ENCODE peak calls at places on chromosomes 1 and 21, in four cellular contexts. One of them, this sample, is unnamed.

GRCh38 chr1:186985889-186986491 is 157.2 kb downstream of the PLA2G4A start:
- DNase-seq in K562: peak; percentile 28
- DNase-seq in GM12878: no peak
- DNase-seq in HL-60: peak; percentile 39
- DNase-seq in this sample: peak; percentile 10

GRCh38 chr1:186871784-186872183 is 43.0 kb downstream of the PLA2G4A start:
- DNase-seq in GM12878: no peak
- DNase-seq in K562: no peak
- DNase-seq in HL-60: no peak
- DNase-seq in this sample: no peak

GRCh38 chr1:9038338-9038650 is 12.1 kb upstream of the SLC2A7 start:
- DNase-seq in K562: no peak
- DNase-seq in GM12878: no peak
- DNase-seq in HL-60: no peak
- DNase-seq in this sample: no peak

GRCh38 chr21:43208561-43209332 is 39.9 kb downstream of the CRYAA start:
- DNase-seq in HL-60: no peak
- DNase-seq in GM12878: no peak
- DNase-seq in K562: no peak
- DNase-seq in this sample: no peak

GRCh38 chr1:59846209-59846894 is 31.6 kb downstream of the HOOK1 start:
- DNase-seq in K562: no peak
- DNase-seq in GM12878: no peak
- DNase-seq in HL-60: no peak
- DNase-seq in this sample: no peak

GRCh38 chr1:22851517-22851916 is 121.1 kb downstream of the LACTBL1 start:
- DNase-seq in K562: no peak
- DNase-seq in GM12878: no peak
- DNase-seq in HL-60: no peak
- DNase-seq in this sample: peak; percentile 32

GRCh38 chr1:203410117-203410900 is 59.4 kb upstream of the FMOD start:
- DNase-seq in HL-60: no peak
- DNase-seq in GM12878: no peak
- DNase-seq in K562: no peak
- DNase-seq in this sample: no peak

GRCh38 chr1:235552146-235552716 is 48.0 kb upstream of the B3GALNT2 start:
- DNase-seq in HL-60: no peak
- DNase-seq in GM12878: no peak
- DNase-seq in K562: peak; percentile 25
- DNase-seq in this sample: no peak

GRCh38 chr1:205951746-205952145 is 8.5 kb upstream of the SLC26A9 start:
- DNase-seq in GM12878: no peak
- DNase-seq in HL-60: no peak
- DNase-seq in K562: no peak
- DNase-seq in this sample: no peak

GRCh38 chr1:160865316-160865715 is 2.6 kb upstream of the CD244 start:
- DNase-seq in HL-60: no peak
- DNase-seq in GM12878: no peak
- DNase-seq in K562: no peak
- DNase-seq in this sample: no peak

GRCh38 chr1:160863422-160864131 is 890 bp upstream of the CD244 start:
- DNase-seq in GM12878: no peak
- DNase-seq in HL-60: peak; percentile 75
- DNase-seq in K562: no peak
- DNase-seq in this sample: no peak

GRCh38 chr1:160860840-160861505 is 1.7 kb downstream of the CD244 start:
- DNase-seq in GM12878: no peak
- DNase-seq in K562: no peak
- DNase-seq in HL-60: no peak
- DNase-seq in this sample: no peak

GRCh38 chr1:160864173-160864572 is 1.5 kb upstream of the CD244 start:
- DNase-seq in HL-60: no peak
- DNase-seq in K562: no peak
- DNase-seq in GM12878: no peak
- DNase-seq in this sample: no peak

GRCh38 chr1:160862151-160863061 is at the start of gene CD244:
- DNase-seq in HL-60: peak; percentile 98
- DNase-seq in GM12878: peak; percentile 71
- DNase-seq in K562: no peak
- DNase-seq in this sample: no peak
- TF ChIP-seq SPI1 in HL-60: peak; percentile 48
- TF ChIP-seq SPI1 in GM12878: no peak
- TF ChIP-seq SPI1 in K562: no peak
- TF ChIP-seq SPI1 in this sample: no peak

DNA sequence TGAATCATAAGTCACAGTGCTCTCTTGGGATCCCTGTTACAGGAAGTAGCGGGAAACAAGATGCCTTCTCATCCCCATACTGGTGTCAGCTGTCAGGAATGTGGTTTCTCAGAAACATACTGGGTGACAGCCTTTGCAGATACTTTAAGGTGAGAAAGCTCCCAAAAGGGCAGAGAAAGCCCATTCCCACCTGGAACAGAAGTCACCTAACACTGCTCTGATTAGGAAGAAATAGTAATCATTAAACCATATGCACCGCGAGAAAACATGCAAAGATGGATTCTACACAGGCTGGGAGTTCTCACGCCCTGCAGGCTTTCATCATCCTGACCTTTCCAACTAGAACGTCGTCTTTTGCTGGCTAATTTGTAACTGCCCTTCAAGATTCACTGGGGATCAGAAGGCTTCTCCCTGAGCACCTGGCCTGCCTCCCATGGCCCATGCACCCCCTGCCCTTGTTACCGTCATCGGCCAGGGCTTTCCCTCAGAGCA is 46.2 kb upstream of the SLC44A3 start:
- DNase-seq in GM12878: no peak
- DNase-seq in HL-60: no peak
- DNase-seq in K562: no peak
- DNase-seq in this sample: no peak
- TF ChIP-seq SPI1 in GM12878: no peak
- TF ChIP-seq SPI1 in HL-60: no peak
- TF ChIP-seq SPI1 in K562: no peak
- TF ChIP-seq SPI1 in this sample: no peak

DNA sequence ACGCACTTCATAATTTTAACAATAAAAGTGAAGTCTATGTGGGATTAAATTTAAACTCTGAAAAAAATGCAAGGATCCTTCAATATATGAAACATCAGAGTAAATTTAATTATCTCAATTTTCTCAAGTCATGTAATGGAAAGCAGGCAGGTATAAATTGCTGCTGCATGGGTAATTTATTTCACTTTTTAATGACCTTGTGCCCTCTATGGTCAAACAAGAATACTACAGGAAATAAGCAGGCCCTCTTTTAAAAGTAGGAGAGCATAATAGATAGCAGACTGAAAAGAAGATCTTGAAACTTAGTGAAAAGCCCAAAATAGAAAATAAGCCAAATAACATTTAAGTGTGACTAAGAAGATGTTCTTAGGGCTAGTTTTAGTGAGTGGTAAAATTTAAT is 22.9 kb downstream of the BCAS2 start:
- DNase-seq in HL-60: no peak
- DNase-seq in K562: peak; percentile 52
- DNase-seq in GM12878: no peak
- DNase-seq in this sample: no peak
- TF ChIP-seq SPI1 in HL-60: no peak
- TF ChIP-seq SPI1 in K562: no peak
- TF ChIP-seq SPI1 in GM12878: no peak
- TF ChIP-seq SPI1 in this sample: no peak

GRCh38 chr1:153791856-153792253 is 16.6 kb downstream of the SLC27A3 start:
- DNase-seq in K562: no peak
- DNase-seq in GM12878: no peak
- DNase-seq in HL-60: peak; percentile 28
- DNase-seq in this sample: no peak

GRCh38 chr1:153792631-153793041 is 17.4 kb downstream of the SLC27A3 start:
- DNase-seq in HL-60: no peak
- DNase-seq in GM12878: no peak
- DNase-seq in K562: no peak
- DNase-seq in this sample: no peak

GRCh38 chr1:153790282-153790995 is 15.2 kb downstream of the SLC27A3 start:
- DNase-seq in GM12878: no peak
- DNase-seq in HL-60: peak; percentile 80
- DNase-seq in K562: no peak
- DNase-seq in this sample: no peak

GRCh38 chr1:153790996-153791855 is 16.0 kb downstream of the SLC27A3 start:
- DNase-seq in GM12878: peak; percentile 95
- DNase-seq in K562: no peak
- DNase-seq in HL-60: peak; percentile 92
- DNase-seq in this sample: peak; percentile 60

GRCh38 chr1:153789478-153790148 is 14.4 kb downstream of the SLC27A3 start:
- DNase-seq in HL-60: peak; percentile 43
- DNase-seq in GM12878: no peak
- DNase-seq in K562: no peak
- DNase-seq in this sample: no peak
- TF ChIP-seq SPI1 in HL-60: no peak
- TF ChIP-seq SPI1 in GM12878: no peak
- TF ChIP-seq SPI1 in K562: no peak
- TF ChIP-seq SPI1 in this sample: no peak